ENCODE peak calls at places on chromosome 16, in four cellular contexts. T is Peyer's patch, U is pancreas, Z is upper lobe of right lung. I is an unnamed sample.

GRCh38 chr16:31196324-31197088 is 6.1 kb downstream of the PYCARD start:
- DNase-seq in T (no peak), U (no peak), Z (no peak), I (no peak)

GRCh38 chr16:78490431-78490830 is 391.0 kb downstream of the WWOX start:
- DNase-seq in Z (no peak), U (no peak), T (no peak), I (no peak)

GRCh38 chr16:79839450-79839849 is 238.9 kb upstream of the MAF start:
- DNase-seq in U (no peak), Z (no peak), T (no peak), I (no peak)

GRCh38 chr16:30585022-30585399 is 486 bp downstream of the ZNF785 start:
- DNase-seq in T (peak), Z (no peak), U (no peak), I (peak)

GRCh38 chr16:62664566-62664965 is 628.3 kb upstream of the CDH8 start:
- DNase-seq in U (no peak), Z (no peak), T (no peak), I (no peak)

GRCh38 chr16:21599994-21600773 is 807 bp downstream of the METTL9 start:
- DNase-seq in U (no peak), Z (no peak), T (no peak), I (peak)

GRCh38 chr16:58426095-58426494 is 33.8 kb downstream of the GINS3 start:
- DNase-seq in U (no peak), Z (no peak), T (peak), I (no peak)

GRCh38 chr16:9844361-9844760 is 337.9 kb downstream of the GRIN2A start:
- DNase-seq in Z (no peak), T (no peak), U (no peak), I (no peak)

GRCh38 chr16:27982184-27982583 is 81.3 kb downstream of the GSG1L start:
- DNase-seq in Z (peak), T (peak), U (no peak), I (no peak)

GRCh38 chr16:62966626-62967025 is 930.4 kb upstream of the CDH8 start:
- DNase-seq in Z (no peak), T (no peak), U (no peak), I (no peak)

GRCh38 chr16:16042076-16042475 is 92.7 kb downstream of the ABCC1 start:
- DNase-seq in T (no peak), U (no peak), Z (no peak), I (peak)

GRCh38 chr16:17836868-17837602 is 366.3 kb upstream of the XYLT1 start:
- DNase-seq in T (no peak), U (no peak), Z (no peak), I (peak)

GRCh38 chr16:71254832-71255560 is 24.5 kb upstream of the HYDIN start:
- DNase-seq in T (no peak), U (no peak), Z (no peak), I (no peak)

GRCh38 chr16:89314357-89314756 is 96.9 kb downstream of the ZNF778 start:
- DNase-seq in U (no peak), T (peak), Z (no peak), I (no peak)

GRCh38 chr16:56384074-56384721 is 41.1 kb downstream of the AMFR start:
- DNase-seq in U (no peak), Z (no peak), T (no peak), I (no peak)

GRCh38 chr16:55144656-55145055 is 179.3 kb upstream of the IRX6 start:
- DNase-seq in U (no peak), T (no peak), Z (no peak), I (no peak)

GRCh38 chr16:84166796-84167695 is 19.8 kb downstream of the TAF1C start:
- DNase-seq in U (no peak), T (no peak), Z (no peak), I (no peak)

GRCh38 chr16:56357291-56357764 is 68.0 kb downstream of the AMFR start:
- DNase-seq in U (peak), Z (no peak), T (peak), I (peak)

GRCh38 chr16:83011939-83012338 is 385.2 kb downstream of the CDH13 start:
- DNase-seq in U (no peak), Z (no peak), T (no peak), I (no peak)
- H3K4me3 ChIP-seq in U (no peak), Z (no peak), T (no peak), I (no peak)

GRCh38 chr16:50025544-50025931 is 513 bp downstream of the CNEP1R1 start:
- DNase-seq in T (peak), U (no peak), Z (no peak), I (no peak)

GRCh38 chr16:50024684-50025543 is at the start of gene CNEP1R1:
- DNase-seq in U (peak), Z (peak), T (peak), I (peak)

GRCh38 chr16:50024207-50024606 is 818 bp upstream of the CNEP1R1 start:
- DNase-seq in Z (no peak), T (no peak), U (no peak), I (no peak)

GRCh38 chr16:50023626-50024025 is 1.4 kb upstream of the CNEP1R1 start:
- DNase-seq in T (no peak), Z (no peak), U (no peak), I (no peak)

GRCh38 chr16:50021509-50021908 is 3.5 kb upstream of the CNEP1R1 start:
- DNase-seq in Z (no peak), U (no peak), T (no peak), I (no peak)
- TF ChIP-seq CTCF in Z (peak), U (no peak), T (no peak), I (no peak)

DNA sequence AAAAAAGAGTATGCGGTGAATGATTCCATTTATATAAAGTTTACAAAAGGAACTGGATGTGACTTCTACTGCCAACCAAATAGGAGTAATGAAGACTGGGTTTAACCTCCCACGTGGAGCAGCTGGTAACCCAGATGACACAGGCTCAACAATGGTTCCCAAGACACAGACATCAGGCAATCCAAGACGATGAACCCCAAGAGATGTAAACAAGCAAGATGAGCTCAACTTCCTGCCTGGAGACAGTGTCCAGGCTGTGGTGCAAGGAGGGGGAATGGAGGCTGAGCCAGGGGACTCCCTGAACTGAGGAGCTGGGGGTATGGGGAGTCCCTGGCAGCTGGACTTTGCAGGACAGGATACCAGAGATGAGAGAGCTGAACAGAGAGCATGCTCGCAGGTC is 104.7 kb downstream of the LITAF start:
- DNase-seq in Z (no peak), U (no peak), T (no peak), I (no peak)
- H3K4me3 ChIP-seq in Z (no peak), U (no peak), T (no peak), I (no peak)

GRCh38 chr16:3268294-3268693 is 11.9 kb upstream of the MEFV start:
- DNase-seq in Z (no peak), T (no peak), U (no peak), I (no peak)

GRCh38 chr16:3264137-3265036 is 8.0 kb upstream of the MEFV start:
- DNase-seq in T (peak), Z (peak), U (peak), I (peak)

GRCh38 chr16:3262517-3262916 is 6.1 kb upstream of the MEFV start:
- DNase-seq in U (no peak), Z (no peak), T (no peak), I (no peak)

DNA sequence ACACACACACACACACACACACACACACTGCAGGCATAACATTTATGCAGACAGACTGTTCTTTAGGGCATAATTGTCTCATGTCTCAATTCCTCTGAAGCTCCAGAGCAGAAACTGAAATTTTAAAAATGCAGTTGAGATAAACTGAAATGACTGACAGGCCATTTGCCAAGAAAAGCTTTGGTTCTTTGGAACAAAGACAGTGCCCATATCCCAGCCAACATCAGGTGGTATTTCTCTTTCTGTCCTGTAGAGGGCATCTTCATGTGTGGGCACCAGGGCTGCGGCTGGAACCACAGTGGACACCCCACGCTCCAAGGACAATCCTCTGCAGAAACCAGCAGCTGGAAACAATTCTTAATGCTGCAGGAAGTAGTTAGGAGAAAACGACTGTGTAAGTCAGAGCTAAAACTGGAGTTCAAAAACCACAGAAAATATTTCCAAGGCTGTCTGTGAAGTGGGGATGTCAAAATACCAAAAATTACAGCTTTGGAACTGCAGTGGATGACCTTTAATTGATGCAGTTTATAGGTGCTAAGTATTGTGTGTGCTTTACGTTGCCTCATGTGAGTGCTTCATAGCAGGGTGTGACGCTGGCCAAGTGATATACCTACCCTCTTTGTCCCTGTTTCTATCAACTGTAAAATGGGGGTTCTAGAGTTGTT is 10.6 kb upstream of the MEFV start:
- DNase-seq in T (no peak), U (peak), Z (no peak), I (peak)
- TF ChIP-seq CTCF in T (peak), U (peak), Z (peak), I (peak)

DNA sequence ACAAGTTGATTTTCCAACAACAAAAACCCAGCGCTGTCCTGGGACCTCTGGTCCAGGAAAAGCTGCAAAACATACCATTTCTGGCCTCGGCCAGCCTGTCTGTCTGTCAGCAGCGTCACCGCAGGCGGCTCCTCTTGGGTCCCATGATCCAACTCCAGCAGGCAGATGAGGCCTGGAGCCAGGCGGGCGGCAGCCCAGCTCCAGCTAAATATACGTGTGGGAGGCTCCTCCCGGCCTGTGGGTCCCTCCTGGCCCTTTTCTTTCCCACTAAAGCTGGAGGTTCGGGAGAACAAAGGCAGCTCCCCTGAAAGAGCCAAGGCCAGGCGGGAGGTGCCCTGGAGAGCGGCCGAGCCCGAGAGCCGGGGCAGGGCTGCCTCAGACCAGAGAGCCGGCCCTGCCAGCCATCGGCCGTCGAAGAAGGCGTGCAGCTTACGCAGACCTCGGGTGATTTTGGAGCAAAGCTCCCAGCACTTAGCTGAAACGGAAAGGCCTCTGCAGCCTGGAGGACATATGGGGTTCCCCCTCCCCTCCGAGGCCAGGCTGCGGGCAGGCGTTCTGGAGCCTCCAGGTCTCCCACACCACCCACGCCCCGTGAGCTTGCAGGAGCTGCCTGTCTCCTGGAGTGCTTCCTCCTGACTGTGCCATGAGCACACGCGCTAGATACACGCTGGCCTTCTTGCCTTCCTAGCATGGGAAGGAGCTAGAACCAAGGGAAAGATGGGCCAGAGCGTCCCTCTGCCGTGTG is 19.9 kb upstream of the JPH3 start:
- DNase-seq in T (peak), Z (peak), U (no peak), I (peak)
- H3K4me3 ChIP-seq in T (no peak), Z (no peak), U (no peak), I (peak)

GRCh38 chr16:1564325-1564724 is 30.9 kb downstream of the TMEM204 start:
- DNase-seq in T (no peak), U (no peak), Z (no peak), I (no peak)
- TF ChIP-seq CTCF in T (no peak), U (no peak), Z (peak), I (peak)

DNA sequence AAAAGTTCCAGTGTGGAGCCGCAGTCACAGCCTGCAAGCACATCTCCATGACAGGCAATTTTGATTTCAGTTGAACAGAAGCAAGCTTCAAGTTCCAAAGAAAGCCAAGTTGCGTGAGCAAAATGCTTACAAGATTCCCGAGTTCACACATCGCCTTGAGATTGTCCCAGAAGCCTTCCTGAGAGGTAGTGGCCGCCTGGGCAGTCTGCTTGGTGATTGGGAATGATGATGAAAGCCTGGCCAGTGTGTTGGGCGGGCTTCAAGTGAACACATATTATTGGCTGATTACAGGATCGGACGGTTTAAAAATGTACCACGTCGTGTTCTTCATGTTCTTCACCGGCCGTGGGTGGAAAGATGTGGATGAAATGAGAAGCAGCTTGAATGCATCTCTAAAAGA is 185.5 kb downstream of the FOXL1 start:
- DNase-seq in T (peak), Z (no peak), U (no peak), I (no peak)
- H3K4me3 ChIP-seq in T (no peak), Z (no peak), U (no peak), I (no peak)

DNA sequence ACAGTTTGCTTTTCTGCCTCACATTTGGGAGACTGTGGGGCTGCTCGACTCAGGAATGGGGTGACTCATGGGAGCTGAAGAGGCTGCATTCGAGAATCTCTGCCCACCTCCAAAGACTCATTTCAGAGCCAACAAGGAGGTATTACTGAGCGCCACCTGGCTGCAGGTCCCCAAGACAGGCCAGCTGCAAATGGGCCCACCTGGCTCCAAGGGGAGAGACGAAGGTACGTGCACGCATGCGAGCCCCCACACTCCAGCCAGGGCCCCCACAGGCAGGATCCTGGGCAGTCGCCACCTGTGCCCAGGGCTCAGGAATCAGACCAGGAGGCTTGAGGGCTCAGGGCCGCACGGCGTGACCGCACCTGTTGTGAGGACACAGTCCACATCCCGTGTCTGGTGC is 6.0 kb downstream of the HAGHL start:
- DNase-seq in U (no peak), Z (peak), T (no peak), I (no peak)
- TF ChIP-seq CTCF in U (no peak), Z (no peak), T (no peak), I (no peak)

DNA sequence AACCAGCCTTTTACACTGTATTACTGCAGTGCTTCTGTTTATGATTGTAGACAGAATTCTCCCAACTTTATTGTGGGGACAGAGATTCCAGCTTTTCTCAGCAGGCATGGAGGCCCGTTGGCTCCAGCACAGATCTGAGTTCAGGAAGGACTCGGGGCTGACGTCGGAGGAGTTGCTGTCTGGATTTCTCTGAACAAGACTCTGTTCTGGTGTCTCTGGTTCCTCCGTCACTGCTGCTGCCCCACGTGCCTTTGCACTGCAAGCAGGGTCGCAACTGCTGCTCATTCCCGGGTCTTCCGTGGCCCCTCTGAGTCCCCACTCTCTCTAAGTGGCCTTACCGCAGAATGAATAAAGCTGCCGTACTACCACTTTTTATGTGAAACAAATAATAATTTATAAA is 88.4 kb downstream of the BANP start:
- DNase-seq in Z (no peak), T (no peak), U (no peak), I (no peak)
- H3K4me3 ChIP-seq in Z (no peak), T (no peak), U (no peak), I (no peak)